ENCODE peak calls at places on chromosome 21, in five cellular contexts. N is NCI-H1436 treated with DMSO at 0.1 percent for 48 hours; M is mammary epithelial cell; V is colonic mucosa; Q is stimulated activated effector memory CD8-positive, alpha-beta T cell treated with anti-CD3 and anti-CD28 coated beads, Interleukin-12 subunit alpha, Interleukin-12 subunit beta, amount 100 ng/mL, for 72 hours. O is an unnamed sample.
A peak's percentile ranks its signal among the peaks of the same experiment; 100 is the strongest.

GRCh38 chr21:37862536-37862935 is 53.7 kb downstream of the KCNJ6 start:
- DNase-seq in N (no peak), M (peak; percentile 38), V (no peak), Q (no peak), O (no peak)

GRCh38 chr21:28714795-28715464 is 277.7 kb downstream of the LTN1 start:
- DNase-seq in N (no peak), M (peak; percentile 57), V (no peak), Q (no peak), O (no peak)

GRCh38 chr21:42013338-42013737 is 3.2 kb upstream of the ZBTB21 start:
- DNase-seq in N (no peak), M (no peak), V (no peak), Q (no peak), O (no peak)

GRCh38 chr21:26513212-26513611 is 59.9 kb downstream of the CYYR1 start:
- DNase-seq in N (no peak), M (peak; percentile 72), V (no peak), Q (no peak), O (no peak)

GRCh38 chr21:37253991-37254390 is 13.1 kb downstream of the VPS26C start:
- DNase-seq in N (no peak), M (no peak), V (no peak), Q (no peak), O (no peak)

GRCh38 chr21:28704746-28705145 is 287.9 kb downstream of the LTN1 start:
- DNase-seq in N (no peak), M (no peak), V (no peak), Q (no peak), O (no peak)

GRCh38 chr21:45590246-45590725 is 48.0 kb upstream of the SLC19A1 start:
- DNase-seq in N (no peak), M (peak; percentile 7), V (peak; percentile 71), Q (no peak), O (no peak)

GRCh38 chr21:36756527-36756926 is 57.6 kb downstream of the SIM2 start:
- DNase-seq in N (no peak), M (no peak), V (no peak), Q (no peak), O (no peak)

GRCh38 chr21:43361493-43362296 is 65.2 kb downstream of the SIK1 start:
- DNase-seq in N (no peak), M (peak; percentile 93), V (no peak), Q (peak; percentile 7), O (no peak)

GRCh38 chr21:32046191-32046590 is 173.4 kb downstream of the HUNK start:
- DNase-seq in N (no peak), M (no peak), V (no peak), Q (no peak), O (no peak)

GRCh38 chr21:29801122-29801521 is 138.7 kb downstream of the GRIK1 start:
- DNase-seq in N (no peak), M (no peak), V (no peak), Q (no peak), O (no peak)

GRCh38 chr21:37710555-37711293 is 205.5 kb downstream of the KCNJ6 start:
- DNase-seq in N (peak; percentile 37), M (no peak), V (no peak), Q (no peak), O (no peak)

GRCh38 chr21:27149034-27149433 is 182.1 kb upstream of the ADAMTS5 start:
- DNase-seq in N (no peak), M (no peak), V (no peak), Q (no peak), O (no peak)

GRCh38 chr21:36566606-36567005 is 86.7 kb upstream of the CLDN14 start:
- DNase-seq in N (no peak), M (no peak), V (no peak), Q (no peak), O (no peak)

GRCh38 chr21:35051287-35051818 is 2.3 kb upstream of the RUNX1 start:
- DNase-seq in N (no peak), M (peak; percentile 21), V (peak; percentile 87), Q (no peak), O (peak; percentile 92)

GRCh38 chr21:30689822-30690221 is 28.8 kb downstream of the KRTAP21-3 start:
- DNase-seq in N (no peak), M (no peak), V (no peak), Q (no peak), O (no peak)

GRCh38 chr21:45875881-45876280 is 105.7 kb upstream of the COL6A1 start:
- DNase-seq in N (no peak), M (no peak), V (no peak), Q (no peak), O (no peak)

GRCh38 chr21:17003763-17004373 is 509.0 kb upstream of the CXADR start:
- DNase-seq in N (no peak), M (peak; percentile 22), V (no peak), Q (no peak), O (no peak)

GRCh38 chr21:46180079-46180722 is 4.1 kb downstream of the SPATC1L start:
- DNase-seq in N (no peak), M (no peak), V (peak; percentile 13), Q (no peak), O (no peak)

GRCh38 chr21:40074710-40075109 is 207.5 kb downstream of the PCP4 start:
- DNase-seq in N (no peak), M (no peak), V (no peak), Q (no peak), O (no peak)

GRCh38 chr21:43827015-43827611 is 37.7 kb downstream of the RRP1 start:
- DNase-seq in N (no peak), M (peak; percentile 60), V (no peak), Q (no peak), O (no peak)

GRCh38 chr21:37687001-37687400 is 229.3 kb downstream of the KCNJ6 start:
- DNase-seq in N (no peak), M (no peak), V (no peak), Q (no peak), O (no peak)

GRCh38 chr21:26126168-26126553 is 44.4 kb downstream of the APP start:
- DNase-seq in N (no peak), M (no peak), V (no peak), Q (no peak), O (no peak)

GRCh38 chr21:39612233-39613028 is at the start of gene B3GALT5:
- DNase-seq in N (no peak), M (no peak), V (peak; percentile 58), Q (no peak), O (no peak)

GRCh38 chr21:30680586-30680985 is 37.9 kb downstream of the KRTAP20-3 start:
- DNase-seq in N (no peak), M (no peak), V (no peak), Q (no peak), O (no peak)

GRCh38 chr21:38140192-38140905 is 116.4 kb upstream of the KCNJ15 start:
- DNase-seq in N (no peak), M (peak; percentile 51), V (no peak), Q (no peak), O (no peak)

GRCh38 chr21:29671728-29672127 is 268.1 kb downstream of the GRIK1 start:
- DNase-seq in N (no peak), M (no peak), V (no peak), Q (no peak), O (no peak)

GRCh38 chr21:15667010-15667409 is 62.8 kb upstream of the USP25 start:
- DNase-seq in N (no peak), M (peak; percentile 68), V (no peak), Q (no peak), O (no peak)

GRCh38 chr21:38989745-38990423 is 184.2 kb downstream of the ETS2 start:
- DNase-seq in N (no peak), M (peak; percentile 91), V (no peak), Q (no peak), O (no peak)

GRCh38 chr21:15749045-15749867 is 19.5 kb downstream of the USP25 start:
- DNase-seq in N (no peak), M (no peak), V (no peak), Q (no peak), O (no peak)

GRCh38 chr21:41663805-41664788 is 102.8 kb downstream of the RIPK4 start:
- DNase-seq in N (no peak), M (no peak), V (peak; percentile 78), Q (no peak), O (no peak)

GRCh38 chr21:32457360-32457840 is 44.9 kb downstream of the EVA1C start:
- DNase-seq in N (no peak), M (no peak), V (peak; percentile 81), Q (no peak), O (no peak)

O was measured in NK-92 treated with Interleukin-12 subunit alpha and Interleukin-12 subunit beta, amount 100 ng/mL, for 24 hours.